ENCODE peak calls at places on chromosomes 3 and 15, in six cellular contexts. H, P, C, F, Y and B are unnamed samples.

GRCh38 chr3:88093266-88093665 is 34.2 kb downstream of the ZNF654 start:
- DNase-seq in H (no peak), P (no peak), C (no peak), F (no peak), Y (no peak), B (no peak)

GRCh38 chr15:59222106-59222505 is 15.5 kb downstream of the LDHAL6B start:
- DNase-seq in H (no peak), P (no peak), C (no peak), F (no peak), Y (no peak), B (no peak)

GRCh38 chr3:34363871-34364270 is 565.4 kb downstream of the PDCD6IP start:
- DNase-seq in H (no peak), P (no peak), C (no peak), F (no peak), Y (no peak), B (no peak)

GRCh38 chr3:153252963-153253362 is 90.9 kb downstream of the RAP2B start:
- DNase-seq in H (no peak), P (no peak), C (no peak), F (no peak), Y (no peak), B (no peak)

GRCh38 chr3:69433938-69434263 is 48.0 kb upstream of the FRMD4B start:
- DNase-seq in H (no peak), P (no peak), C (peak; percentile 74), F (no peak), Y (no peak), B (peak; percentile 84)

GRCh38 chr3:141355242-141355641 is 13.1 kb upstream of the ZBTB38 start:
- DNase-seq in H (no peak), P (no peak), C (no peak), F (no peak), Y (no peak), B (no peak)

GRCh38 chr15:75989045-75989444 is 23.2 kb downstream of the NRG4 start:
- DNase-seq in H (no peak), P (no peak), C (no peak), F (no peak), Y (no peak), B (no peak)

GRCh38 chr15:32730677-32731654 is 13.2 kb downstream of the GREM1 start:
- DNase-seq in H (peak; percentile 46), P (no peak), C (peak; percentile 30), F (no peak), Y (peak; percentile 89), B (no peak)

GRCh38 chr15:58491499-58492202 is 59.9 kb downstream of the LIPC start:
- DNase-seq in H (no peak), P (no peak), C (no peak), F (no peak), Y (no peak), B (no peak)

GRCh38 chr3:9732080-9732752 is 681 bp downstream of the BRPF1 start:
- DNase-seq in H (peak; percentile 38), P (no peak), C (no peak), F (peak; percentile 58), Y (peak; percentile 61), B (no peak)